ENCODE peak calls at places on chromosomes 4 and X, in nine cellular contexts. One of them, this sample, is unnamed.

GRCh38 chr4:181650033-181650825 is 593.0 kb upstream of the TENM3 start:
- DNase-seq in heart right ventricle: no peak
- DNase-seq in cardiac muscle cell: no peak
- DNase-seq in fibroblast of lung: peak; percentile 42
- DNase-seq in CD8-positive, alpha-beta T cell: no peak
- DNase-seq in endothelial cell of umbilical vein: no peak
- DNase-seq in psoas muscle: no peak
- DNase-seq in lower lobe of right lung: no peak
- DNase-seq in PC-3: no peak
- DNase-seq in this sample: no peak

GRCh38 chr4:32455231-32455630 is 1735.1 kb downstream of the PCDH7 start:
- DNase-seq in heart right ventricle: no peak
- DNase-seq in PC-3: peak; percentile 35
- DNase-seq in CD8-positive, alpha-beta T cell: no peak
- DNase-seq in cardiac muscle cell: no peak
- DNase-seq in fibroblast of lung: no peak
- DNase-seq in psoas muscle: no peak
- DNase-seq in endothelial cell of umbilical vein: no peak
- DNase-seq in lower lobe of right lung: no peak
- DNase-seq in this sample: no peak

GRCh38 chr4:183266386-183266785 is 53.7 kb downstream of the CLDN22 start:
- DNase-seq in endothelial cell of umbilical vein: no peak
- DNase-seq in lower lobe of right lung: no peak
- DNase-seq in fibroblast of lung: no peak
- DNase-seq in PC-3: no peak
- DNase-seq in heart right ventricle: no peak
- DNase-seq in CD8-positive, alpha-beta T cell: no peak
- DNase-seq in cardiac muscle cell: no peak
- DNase-seq in psoas muscle: no peak
- DNase-seq in this sample: no peak

GRCh38 chr4:146943691-146944375 is 1.8 kb downstream of the TTC29 start:
- DNase-seq in endothelial cell of umbilical vein: no peak
- DNase-seq in psoas muscle: no peak
- DNase-seq in lower lobe of right lung: no peak
- DNase-seq in cardiac muscle cell: no peak
- DNase-seq in PC-3: no peak
- DNase-seq in CD8-positive, alpha-beta T cell: no peak
- DNase-seq in fibroblast of lung: no peak
- DNase-seq in heart right ventricle: no peak
- DNase-seq in this sample: no peak

GRCh38 chrX:123906557-123907316 is 46.9 kb downstream of the XIAP start:
- DNase-seq in CD8-positive, alpha-beta T cell: no peak
- DNase-seq in lower lobe of right lung: no peak
- DNase-seq in cardiac muscle cell: no peak
- DNase-seq in fibroblast of lung: no peak
- DNase-seq in heart right ventricle: no peak
- DNase-seq in endothelial cell of umbilical vein: no peak
- DNase-seq in PC-3: no peak
- DNase-seq in psoas muscle: peak; percentile 58
- DNase-seq in this sample: no peak

GRCh38 chr4:178415925-178416324 is 973.7 kb upstream of the AGA start:
- DNase-seq in PC-3: no peak
- DNase-seq in psoas muscle: no peak
- DNase-seq in endothelial cell of umbilical vein: no peak
- DNase-seq in fibroblast of lung: no peak
- DNase-seq in lower lobe of right lung: no peak
- DNase-seq in heart right ventricle: no peak
- DNase-seq in cardiac muscle cell: no peak
- DNase-seq in CD8-positive, alpha-beta T cell: no peak
- DNase-seq in this sample: no peak

GRCh38 chr4:182843813-182844325 is 73.3 kb downstream of the DCTD start:
- DNase-seq in psoas muscle: no peak
- DNase-seq in CD8-positive, alpha-beta T cell: no peak
- DNase-seq in lower lobe of right lung: no peak
- DNase-seq in PC-3: no peak
- DNase-seq in heart right ventricle: no peak
- DNase-seq in cardiac muscle cell: no peak
- DNase-seq in fibroblast of lung: no peak
- DNase-seq in endothelial cell of umbilical vein: no peak
- DNase-seq in this sample: no peak

GRCh38 chr4:83473966-83474365 is 10.9 kb downstream of the ABRAXAS1 start:
- DNase-seq in lower lobe of right lung: no peak
- DNase-seq in psoas muscle: no peak
- DNase-seq in heart right ventricle: no peak
- DNase-seq in cardiac muscle cell: no peak
- DNase-seq in CD8-positive, alpha-beta T cell: no peak
- DNase-seq in fibroblast of lung: no peak
- DNase-seq in endothelial cell of umbilical vein: no peak
- DNase-seq in PC-3: no peak
- DNase-seq in this sample: no peak

GRCh38 chr4:165631912-165632311 is 241.1 kb upstream of the TLL1 start:
- DNase-seq in endothelial cell of umbilical vein: no peak
- DNase-seq in PC-3: no peak
- DNase-seq in fibroblast of lung: no peak
- DNase-seq in cardiac muscle cell: no peak
- DNase-seq in lower lobe of right lung: no peak
- DNase-seq in CD8-positive, alpha-beta T cell: no peak
- DNase-seq in heart right ventricle: no peak
- DNase-seq in psoas muscle: no peak
- DNase-seq in this sample: no peak

GRCh38 chr4:189081831-189082230 is 858.8 kb upstream of the FRG1 start:
- DNase-seq in lower lobe of right lung: no peak
- DNase-seq in cardiac muscle cell: no peak
- DNase-seq in PC-3: peak; percentile 43
- DNase-seq in endothelial cell of umbilical vein: no peak
- DNase-seq in heart right ventricle: no peak
- DNase-seq in fibroblast of lung: no peak
- DNase-seq in CD8-positive, alpha-beta T cell: no peak
- DNase-seq in psoas muscle: no peak
- DNase-seq in this sample: no peak

GRCh38 chr4:10085828-10086505 is 30.6 kb downstream of the WDR1 start:
- DNase-seq in psoas muscle: peak; percentile 39
- DNase-seq in PC-3: no peak
- DNase-seq in heart right ventricle: peak; percentile 2
- DNase-seq in endothelial cell of umbilical vein: no peak
- DNase-seq in CD8-positive, alpha-beta T cell: no peak
- DNase-seq in cardiac muscle cell: no peak
- DNase-seq in lower lobe of right lung: peak; percentile 21
- DNase-seq in fibroblast of lung: no peak
- DNase-seq in this sample: no peak

DNA sequence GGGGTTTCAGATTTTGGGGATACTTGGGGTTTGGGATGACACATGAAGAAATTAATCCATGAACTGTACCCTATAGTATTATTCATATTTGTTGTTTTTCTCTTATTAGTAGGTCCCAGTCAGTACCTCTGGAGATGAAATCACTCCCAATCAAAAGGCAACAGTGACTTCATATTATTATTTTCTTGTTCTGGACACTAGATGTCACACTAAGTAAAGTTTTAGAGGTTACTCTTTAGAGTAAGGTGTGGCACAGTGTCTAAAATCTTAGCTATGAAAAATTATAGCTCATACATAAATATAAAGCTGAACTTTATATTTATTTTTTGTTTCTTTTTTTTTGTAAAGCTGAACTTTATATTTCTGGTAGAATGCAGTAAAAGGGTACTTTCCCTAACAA is 35.1 kb downstream of the FAM114A1 start:
- DNase-seq in lower lobe of right lung: no peak
- DNase-seq in heart right ventricle: no peak
- DNase-seq in PC-3: peak; percentile 56
- DNase-seq in CD8-positive, alpha-beta T cell: no peak
- DNase-seq in cardiac muscle cell: peak; percentile 23
- DNase-seq in endothelial cell of umbilical vein: peak; percentile 35
- DNase-seq in fibroblast of lung: peak; percentile 43
- DNase-seq in psoas muscle: no peak
- DNase-seq in this sample: no peak
- TF ChIP-seq CTCF in lower lobe of right lung: peak; percentile 34
- TF ChIP-seq CTCF in heart right ventricle: peak; percentile 60
- TF ChIP-seq CTCF in PC-3: peak; percentile 60
- TF ChIP-seq CTCF in CD8-positive, alpha-beta T cell: peak; percentile 71
- TF ChIP-seq CTCF in cardiac muscle cell: peak; percentile 19
- TF ChIP-seq CTCF in endothelial cell of umbilical vein: no peak
- TF ChIP-seq CTCF in fibroblast of lung: no peak
- TF ChIP-seq CTCF in psoas muscle: peak; percentile 50
- TF ChIP-seq CTCF in this sample: no peak

GRCh38 chr4:153594208-153594607 is 89.9 kb upstream of the TLR2 start:
- DNase-seq in cardiac muscle cell: no peak
- DNase-seq in psoas muscle: no peak
- DNase-seq in fibroblast of lung: no peak
- DNase-seq in CD8-positive, alpha-beta T cell: no peak
- DNase-seq in PC-3: peak; percentile 31
- DNase-seq in heart right ventricle: no peak
- DNase-seq in endothelial cell of umbilical vein: no peak
- DNase-seq in lower lobe of right lung: no peak
- DNase-seq in this sample: peak; percentile 61

GRCh38 chr4:153592090-153592489 is 92.0 kb upstream of the TLR2 start:
- DNase-seq in PC-3: no peak
- DNase-seq in endothelial cell of umbilical vein: no peak
- DNase-seq in heart right ventricle: no peak
- DNase-seq in fibroblast of lung: no peak
- DNase-seq in cardiac muscle cell: no peak
- DNase-seq in psoas muscle: no peak
- DNase-seq in CD8-positive, alpha-beta T cell: no peak
- DNase-seq in lower lobe of right lung: no peak
- DNase-seq in this sample: no peak

GRCh38 chr4:153591441-153591840 is 92.6 kb upstream of the TLR2 start:
- DNase-seq in heart right ventricle: no peak
- DNase-seq in CD8-positive, alpha-beta T cell: no peak
- DNase-seq in lower lobe of right lung: no peak
- DNase-seq in cardiac muscle cell: no peak
- DNase-seq in endothelial cell of umbilical vein: no peak
- DNase-seq in psoas muscle: no peak
- DNase-seq in fibroblast of lung: no peak
- DNase-seq in PC-3: no peak
- DNase-seq in this sample: no peak

GRCh38 chr4:153593166-153593565 is 90.9 kb upstream of the TLR2 start:
- DNase-seq in heart right ventricle: no peak
- DNase-seq in lower lobe of right lung: no peak
- DNase-seq in endothelial cell of umbilical vein: no peak
- DNase-seq in cardiac muscle cell: no peak
- DNase-seq in PC-3: no peak
- DNase-seq in CD8-positive, alpha-beta T cell: no peak
- DNase-seq in psoas muscle: no peak
- DNase-seq in fibroblast of lung: no peak
- DNase-seq in this sample: no peak

GRCh38 chr4:153595894-153596601 is 88.0 kb upstream of the TLR2 start:
- DNase-seq in CD8-positive, alpha-beta T cell: no peak
- DNase-seq in psoas muscle: no peak
- DNase-seq in lower lobe of right lung: no peak
- DNase-seq in PC-3: peak; percentile 29
- DNase-seq in endothelial cell of umbilical vein: no peak
- DNase-seq in fibroblast of lung: no peak
- DNase-seq in cardiac muscle cell: no peak
- DNase-seq in heart right ventricle: no peak
- DNase-seq in this sample: no peak
- H3K36me3 ChIP-seq in CD8-positive, alpha-beta T cell: peaks cover 68% of the 10 kb centered on the region
- H3K36me3 ChIP-seq in psoas muscle: peaks cover 9% of the 10 kb centered on the region
- H3K36me3 ChIP-seq in lower lobe of right lung: peaks cover 72% of the 10 kb centered on the region
- H3K36me3 ChIP-seq in PC-3: no peaks in the 10 kb centered on the region
- H3K36me3 ChIP-seq in endothelial cell of umbilical vein: peaks cover 2% of the 10 kb centered on the region
- H3K36me3 ChIP-seq in fibroblast of lung: no peaks in the 10 kb centered on the region
- H3K36me3 ChIP-seq in cardiac muscle cell: no peaks in the 10 kb centered on the region
- H3K36me3 ChIP-seq in heart right ventricle: no peaks in the 10 kb centered on the region
- H3K36me3 ChIP-seq in this sample: no peaks in the 10 kb centered on the region

DNA sequence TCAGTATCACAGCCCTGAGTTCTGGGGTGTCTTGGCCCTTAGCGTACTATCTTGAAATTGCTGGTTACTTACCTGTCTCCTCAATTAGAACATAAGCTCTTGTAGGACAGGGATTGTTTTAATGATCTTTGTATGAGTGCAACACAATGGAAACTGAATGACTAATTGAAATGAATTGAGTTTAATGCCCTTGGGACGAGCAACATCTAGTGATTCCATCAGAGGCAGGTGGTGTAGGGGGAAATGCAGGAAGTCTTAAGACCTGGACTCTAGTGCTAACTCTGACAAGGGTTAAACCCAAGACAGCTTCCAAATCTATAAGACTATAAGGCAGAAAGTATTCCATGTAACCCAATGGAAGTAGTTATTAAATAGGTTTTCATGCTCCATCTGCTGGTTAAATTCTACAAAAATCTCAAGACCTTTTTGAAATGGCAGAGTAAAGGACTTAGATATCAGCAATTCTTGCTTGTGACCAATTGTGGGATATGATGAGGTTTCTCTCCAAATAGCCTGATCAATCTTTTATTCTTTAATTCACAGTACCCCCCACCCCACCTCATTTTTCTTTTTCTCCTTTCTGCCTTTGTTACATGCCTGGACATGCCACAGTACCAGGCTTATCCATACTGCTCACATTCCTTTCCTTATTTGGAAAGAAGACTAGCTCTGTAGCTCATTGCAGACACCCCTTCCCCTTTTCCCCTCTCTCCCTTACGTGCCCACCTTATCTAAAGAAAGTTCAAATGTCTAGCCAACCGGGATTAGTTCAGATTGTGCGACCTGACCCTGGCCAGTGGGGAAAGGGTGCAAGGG is 340.8 kb downstream of the PAPSS1 start:
- DNase-seq in psoas muscle: no peak
- DNase-seq in lower lobe of right lung: no peak
- DNase-seq in PC-3: peak; percentile 4
- DNase-seq in CD8-positive, alpha-beta T cell: no peak
- DNase-seq in heart right ventricle: no peak
- DNase-seq in endothelial cell of umbilical vein: peak; percentile 11
- DNase-seq in cardiac muscle cell: peak; percentile 9
- DNase-seq in fibroblast of lung: peak; percentile 38
- DNase-seq in this sample: no peak
- TF ChIP-seq CTCF in psoas muscle: no peak
- TF ChIP-seq CTCF in lower lobe of right lung: no peak
- TF ChIP-seq CTCF in PC-3: peak; percentile 14
- TF ChIP-seq CTCF in CD8-positive, alpha-beta T cell: no peak
- TF ChIP-seq CTCF in heart right ventricle: no peak
- TF ChIP-seq CTCF in endothelial cell of umbilical vein: no peak
- TF ChIP-seq CTCF in cardiac muscle cell: no peak
- TF ChIP-seq CTCF in fibroblast of lung: no peak
- TF ChIP-seq CTCF in this sample: no peak

GRCh38 chrX:2596856-2597255 is 94.2 kb upstream of the CD99 start:
- DNase-seq in lower lobe of right lung: no peak
- DNase-seq in endothelial cell of umbilical vein: no peak
- DNase-seq in heart right ventricle: no peak
- DNase-seq in fibroblast of lung: no peak
- DNase-seq in cardiac muscle cell: no peak
- DNase-seq in PC-3: no peak
- DNase-seq in CD8-positive, alpha-beta T cell: no peak
- DNase-seq in psoas muscle: no peak
- DNase-seq in this sample: no peak
- H3K36me3 ChIP-seq in lower lobe of right lung: peaks cover 19% of the 10 kb centered on the region
- H3K36me3 ChIP-seq in endothelial cell of umbilical vein: no peaks in the 10 kb centered on the region
- H3K36me3 ChIP-seq in heart right ventricle: no peaks in the 10 kb centered on the region
- H3K36me3 ChIP-seq in fibroblast of lung: no peaks in the 10 kb centered on the region
- H3K36me3 ChIP-seq in cardiac muscle cell: no peaks in the 10 kb centered on the region
- H3K36me3 ChIP-seq in PC-3: no peaks in the 10 kb centered on the region
- H3K36me3 ChIP-seq in CD8-positive, alpha-beta T cell: no peaks in the 10 kb centered on the region
- H3K36me3 ChIP-seq in psoas muscle: no peaks in the 10 kb centered on the region
- H3K36me3 ChIP-seq in this sample: no peaks in the 10 kb centered on the region

DNA sequence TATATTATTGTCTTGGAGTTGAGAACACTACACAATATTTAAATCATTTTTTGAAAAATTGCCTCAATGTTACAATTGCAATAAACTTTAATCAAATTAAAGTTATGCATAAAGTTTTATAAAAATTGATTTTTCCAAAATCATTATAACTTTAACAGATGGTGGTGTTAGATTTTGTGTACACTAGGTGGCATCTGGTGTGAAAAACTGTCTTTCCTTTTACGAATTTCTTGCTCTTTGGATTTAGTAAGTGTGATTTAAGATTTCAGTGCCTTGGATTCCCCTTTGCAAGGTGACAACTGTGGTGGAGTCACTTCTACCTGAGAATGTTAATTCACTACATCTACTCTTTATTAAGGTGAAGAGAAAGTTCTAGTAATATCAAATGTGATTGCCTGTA is 91.6 kb downstream of the AREG start:
- DNase-seq in endothelial cell of umbilical vein: peak; percentile 47
- DNase-seq in CD8-positive, alpha-beta T cell: no peak
- DNase-seq in fibroblast of lung: peak; percentile 52
- DNase-seq in lower lobe of right lung: no peak
- DNase-seq in psoas muscle: no peak
- DNase-seq in heart right ventricle: no peak
- DNase-seq in cardiac muscle cell: no peak
- DNase-seq in PC-3: peak; percentile 46
- DNase-seq in this sample: no peak
- TF ChIP-seq CTCF in endothelial cell of umbilical vein: no peak
- TF ChIP-seq CTCF in CD8-positive, alpha-beta T cell: no peak
- TF ChIP-seq CTCF in fibroblast of lung: no peak
- TF ChIP-seq CTCF in lower lobe of right lung: peak; percentile 11
- TF ChIP-seq CTCF in psoas muscle: no peak
- TF ChIP-seq CTCF in heart right ventricle: no peak
- TF ChIP-seq CTCF in cardiac muscle cell: peak; percentile 42
- TF ChIP-seq CTCF in PC-3: peak; percentile 61
- TF ChIP-seq CTCF in this sample: no peak